ENCODE peak calls at places on chromosome X, in ten cellular contexts. N, E, K, F, L, W, P, H, A and X are unnamed samples.

GRCh38 chrX:10168226-10168625 is 11.5 kb downstream of the CLCN4 start:
- DNase-seq in P (no peak), L (no peak), A (no peak), N (no peak), E (no peak), H (no peak), F (no peak), K (no peak), W (no peak), X (no peak)

GRCh38 chrX:74940414-74940813 is 15.2 kb upstream of the NEXMIF start:
- DNase-seq in K (no peak), A (no peak), P (no peak), E (no peak), H (no peak), L (no peak), W (no peak), F (no peak), N (no peak), X (no peak)

GRCh38 chrX:13376857-13377441 is 57.1 kb upstream of the ATXN3L start:
- DNase-seq in A (no peak), L (no peak), N (no peak), K (no peak), H (no peak), F (peak; percentile 98), E (no peak), P (peak; percentile 28), W (no peak), X (no peak)

GRCh38 chrX:41542151-41542935 is 95.2 kb downstream of the NYX start:
- DNase-seq in A (no peak), P (no peak), L (no peak), H (peak; percentile 31), N (no peak), F (no peak), W (no peak), K (no peak), E (no peak), X (no peak)

GRCh38 chrX:20252392-20253231 is 14.1 kb downstream of the RPS6KA3 start:
- DNase-seq in F (peak; percentile 56), A (peak; percentile 42), H (peak; percentile 58), W (peak; percentile 45), K (peak; percentile 55), L (peak; percentile 75), N (no peak), P (peak; percentile 30), E (no peak), X (peak; percentile 69)

GRCh38 chrX:43140546-43140945 is 362.6 kb upstream of the PPP1R2C start:
- DNase-seq in F (no peak), H (no peak), N (no peak), L (no peak), W (no peak), E (no peak), A (no peak), K (no peak), P (no peak), X (no peak)

GRCh38 chrX:106203315-106203714 is 35.2 kb downstream of the PWWP3B start:
- DNase-seq in K (no peak), F (no peak), L (no peak), W (no peak), A (no peak), N (no peak), H (no peak), P (no peak), E (no peak), X (no peak)

GRCh38 chrX:39296472-39296871 is 495.2 kb downstream of the MID1IP1 start:
- DNase-seq in F (no peak), K (no peak), P (no peak), W (no peak), N (peak; percentile 48), E (no peak), A (no peak), L (no peak), H (no peak), X (no peak)

GRCh38 chrX:20965270-20966044 is 408.8 kb upstream of the CNKSR2 start:
- DNase-seq in F (no peak), W (no peak), E (no peak), P (no peak), K (no peak), L (no peak), H (no peak), N (no peak), A (no peak), X (no peak)

GRCh38 chrX:67759018-67759417 is 215.2 kb downstream of the AR start:
- DNase-seq in P (no peak), H (no peak), K (no peak), W (no peak), E (no peak), N (no peak), F (no peak), L (no peak), A (no peak), X (no peak)

GRCh38 chrX:16431266-16431665 is 218.7 kb upstream of the S100G start:
- DNase-seq in K (no peak), E (no peak), F (no peak), W (no peak), P (no peak), L (no peak), A (no peak), N (no peak), H (no peak), X (no peak)

GRCh38 chrX:68762649-68763268 is 66.1 kb upstream of the EFNB1 start:
- DNase-seq in F (no peak), A (no peak), L (no peak), N (no peak), H (no peak), W (no peak), K (no peak), P (no peak), E (no peak), X (no peak)

GRCh38 chrX:105822138-105823091 is at the start of gene NRK:
- DNase-seq in F (peak; percentile 31), W (peak; percentile 20), N (no peak), H (peak; percentile 6), L (peak; percentile 53), K (peak; percentile 51), A (no peak), P (peak; percentile 9), E (peak; percentile 34), X (no peak)

GRCh38 chrX:140672840-140673731 is 36.5 kb upstream of the LINC00632 start:
- DNase-seq in P (no peak), E (no peak), W (no peak), A (no peak), F (no peak), N (no peak), H (no peak), K (no peak), L (no peak), X (no peak)

GRCh38 chrX:45771560-45772340 is 571.1 kb upstream of the DIPK2B start:
- DNase-seq in F (peak; percentile 81), W (no peak), H (peak; percentile 19), K (no peak), L (peak; percentile 53), A (no peak), P (peak; percentile 7), N (no peak), E (no peak), X (peak; percentile 35)

GRCh38 chrX:136168929-136169735 is 21.8 kb downstream of the FHL1 start:
- DNase-seq in H (peak; percentile 33), E (peak; percentile 79), W (peak; percentile 37), A (no peak), K (peak; percentile 71), L (peak; percentile 84), N (no peak), F (peak; percentile 97), P (peak; percentile 73), X (no peak)

GRCh38 chrX:109448539-109448938 is 33.3 kb downstream of the GUCY2F start:
- DNase-seq in L (no peak), E (no peak), H (no peak), K (no peak), P (no peak), F (no peak), W (no peak), A (no peak), N (no peak), X (no peak)

GRCh38 chrX:17038681-17039161 is 92.3 kb downstream of the REPS2 start:
- DNase-seq in N (no peak), A (no peak), L (peak; percentile 84), H (no peak), F (peak; percentile 74), K (no peak), W (no peak), P (peak; percentile 4), E (no peak), X (no peak)

GRCh38 chrX:154384284-154384892 is 5.3 kb downstream of the EMD start:
- DNase-seq in H (no peak), E (no peak), F (no peak), A (no peak), K (no peak), P (no peak), N (no peak), L (no peak), W (no peak), X (no peak)

GRCh38 chrX:638482-639131 is 8.0 kb downstream of the SHOX start:
- DNase-seq in L (peak; percentile 14), K (peak; percentile 65), A (no peak), N (no peak), P (no peak), E (no peak), W (no peak), H (no peak), F (no peak), X (no peak)
- H3K27me3 ChIP-seq in L (peaks cover 70% of the 10 kb centered on the region), K (peaks cover 91% of the 10 kb centered on the region), A (no peaks in the 10 kb centered on the region), N (no peaks in the 10 kb centered on the region), P (peaks cover 84% of the 10 kb centered on the region), E (peaks cover 90% of the 10 kb centered on the region), W (peaks cover 31% of the 10 kb centered on the region), H (peaks cover 21% of the 10 kb centered on the region), F (no peaks in the 10 kb centered on the region), X (peaks cover 65% of the 10 kb centered on the region)

DNA sequence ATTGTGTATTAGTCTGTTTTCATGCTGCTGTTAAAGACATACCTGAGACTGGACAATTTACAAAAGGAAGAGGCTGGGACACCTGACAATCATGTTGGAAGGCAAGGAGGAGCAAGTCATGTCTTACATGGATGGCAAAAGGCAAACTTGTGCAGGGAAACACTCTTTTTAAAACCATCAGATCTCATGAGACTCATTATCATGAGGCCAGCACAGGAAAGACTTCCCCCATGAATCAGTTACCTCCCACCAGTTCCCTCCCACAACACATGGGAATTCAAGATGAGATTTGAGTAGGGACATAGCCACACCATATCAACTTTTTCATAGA is 11.2 kb downstream of the TENT5D start:
- DNase-seq in K (no peak), A (no peak), W (no peak), L (no peak), P (no peak), F (no peak), E (no peak), N (no peak), H (no peak), X (no peak)
- TF ChIP-seq CTCF in K (no peak), A (no peak), W (no peak), L (no peak), P (no peak), F (no peak), E (no peak), N (no peak), H (no peak), X (no peak)

GRCh38 chrX:64379924-64380323 is 15.3 kb downstream of the MTMR8 start:
- DNase-seq in A (no peak), L (no peak), E (no peak), N (no peak), F (no peak), K (no peak), W (no peak), P (no peak), H (no peak), X (no peak)
- H3K9me3 ChIP-seq in A (no peaks in the 10 kb centered on the region), L (no peaks in the 10 kb centered on the region), E (no peaks in the 10 kb centered on the region), N (no peaks in the 10 kb centered on the region), F (no peaks in the 10 kb centered on the region), K (peaks cover 49% of the 10 kb centered on the region), W (peaks cover 13% of the 10 kb centered on the region), P (peaks cover 50% of the 10 kb centered on the region), H (no peaks in the 10 kb centered on the region), X (peaks cover 22% of the 10 kb centered on the region)

GRCh38 chrX:137428777-137429564 is 137.0 kb upstream of the ZIC3 start:
- DNase-seq in F (no peak), E (no peak), N (no peak), A (no peak), L (no peak), P (no peak), K (peak; percentile 43), W (no peak), H (no peak), X (no peak)
- H3K27me3 ChIP-seq in F (peaks cover 3% of the 10 kb centered on the region), E (peaks cover 61% of the 10 kb centered on the region), N (no peaks in the 10 kb centered on the region), A (peaks cover 8% of the 10 kb centered on the region), L (peaks cover 48% of the 10 kb centered on the region), P (peaks cover 85% of the 10 kb centered on the region), K (peaks cover 17% of the 10 kb centered on the region), W (peaks cover 22% of the 10 kb centered on the region), H (no peaks in the 10 kb centered on the region), X (peaks cover 74% of the 10 kb centered on the region)